ENCODE peak calls at places on chromosomes 5 and 9, in six cellular contexts. One of them, this sample, is unnamed.

GRCh38 chr9:994005-994404 is 17.6 kb downstream of the DMRT3 start:
- DNase-seq in cerebellar nuclear complex: no peak
- DNase-seq in amniotic stem cell: no peak
- DNase-seq in brain microvascular endothelial cell: no peak
- DNase-seq in mesenteric fat pad: no peak
- DNase-seq in T-helper 2 cell: no peak
- DNase-seq in this sample: no peak

GRCh38 chr9:136594492-136594891 is 48.6 kb upstream of the NOTCH1 start:
- DNase-seq in mesenteric fat pad: no peak
- DNase-seq in brain microvascular endothelial cell: no peak
- DNase-seq in amniotic stem cell: no peak
- DNase-seq in T-helper 2 cell: no peak
- DNase-seq in cerebellar nuclear complex: no peak
- DNase-seq in this sample: no peak

GRCh38 chr5:124264499-124264898 is 481.9 kb downstream of the ZNF608 start:
- DNase-seq in amniotic stem cell: no peak
- DNase-seq in T-helper 2 cell: no peak
- DNase-seq in cerebellar nuclear complex: no peak
- DNase-seq in brain microvascular endothelial cell: no peak
- DNase-seq in mesenteric fat pad: no peak
- DNase-seq in this sample: no peak

GRCh38 chr9:89961616-89962341 is 357.0 kb downstream of the GADD45G start:
- DNase-seq in brain microvascular endothelial cell: peak; percentile 1
- DNase-seq in mesenteric fat pad: no peak
- DNase-seq in cerebellar nuclear complex: no peak
- DNase-seq in amniotic stem cell: no peak
- DNase-seq in T-helper 2 cell: no peak
- DNase-seq in this sample: no peak

GRCh38 chr5:133145436-133146143 is 93.8 kb downstream of the HSPA4 start:
- DNase-seq in cerebellar nuclear complex: no peak
- DNase-seq in T-helper 2 cell: no peak
- DNase-seq in amniotic stem cell: no peak
- DNase-seq in brain microvascular endothelial cell: no peak
- DNase-seq in mesenteric fat pad: no peak
- DNase-seq in this sample: no peak

GRCh38 chr5:2496126-2496525 is 255.4 kb downstream of the IRX2 start:
- DNase-seq in T-helper 2 cell: no peak
- DNase-seq in cerebellar nuclear complex: no peak
- DNase-seq in amniotic stem cell: no peak
- DNase-seq in mesenteric fat pad: no peak
- DNase-seq in brain microvascular endothelial cell: no peak
- DNase-seq in this sample: no peak

GRCh38 chr5:134541736-134542376 is 16.4 kb downstream of the JADE2 start:
- DNase-seq in cerebellar nuclear complex: no peak
- DNase-seq in brain microvascular endothelial cell: peak; percentile 30
- DNase-seq in amniotic stem cell: peak; percentile 27
- DNase-seq in mesenteric fat pad: no peak
- DNase-seq in T-helper 2 cell: no peak
- DNase-seq in this sample: peak; percentile 41

GRCh38 chr5:133324058-133324457 is 272.2 kb downstream of the HSPA4 start:
- DNase-seq in brain microvascular endothelial cell: no peak
- DNase-seq in mesenteric fat pad: no peak
- DNase-seq in cerebellar nuclear complex: no peak
- DNase-seq in amniotic stem cell: no peak
- DNase-seq in T-helper 2 cell: no peak
- DNase-seq in this sample: no peak

GRCh38 chr9:85941966-85942912 is 1.3 kb downstream of the NAA35 start:
- DNase-seq in brain microvascular endothelial cell: no peak
- DNase-seq in cerebellar nuclear complex: no peak
- DNase-seq in amniotic stem cell: no peak
- DNase-seq in T-helper 2 cell: no peak
- DNase-seq in mesenteric fat pad: no peak
- DNase-seq in this sample: peak; percentile 62

GRCh38 chr9:99360026-99360425 is 137.9 kb downstream of the SEC61B start:
- DNase-seq in T-helper 2 cell: no peak
- DNase-seq in amniotic stem cell: no peak
- DNase-seq in brain microvascular endothelial cell: no peak
- DNase-seq in cerebellar nuclear complex: peak; percentile 91
- DNase-seq in mesenteric fat pad: no peak
- DNase-seq in this sample: no peak

GRCh38 chr9:79465171-79465570 is 106.6 kb upstream of the TLE4 start:
- DNase-seq in amniotic stem cell: no peak
- DNase-seq in T-helper 2 cell: no peak
- DNase-seq in cerebellar nuclear complex: no peak
- DNase-seq in mesenteric fat pad: no peak
- DNase-seq in brain microvascular endothelial cell: no peak
- DNase-seq in this sample: no peak

GRCh38 chr5:142385194-142385593 is 60.4 kb upstream of the SPRY4 start:
- DNase-seq in mesenteric fat pad: no peak
- DNase-seq in cerebellar nuclear complex: no peak
- DNase-seq in brain microvascular endothelial cell: peak; percentile 72
- DNase-seq in T-helper 2 cell: no peak
- DNase-seq in amniotic stem cell: peak; percentile 11
- DNase-seq in this sample: no peak

This sample was measured in RKO.